ENCODE peak calls at places on chromosomes 5 and 9, in eight cellular contexts. One of them, this sample, is unnamed.

GRCh38 chr5:40570408-40571129 is 109.1 kb upstream of the PTGER4 start:
- DNase-seq in right lobe of liver: no peak
- DNase-seq in germinal center: no peak
- DNase-seq in foreskin fibroblast: peak; percentile 82
- DNase-seq in epithelial cell of esophagus: peak; percentile 79
- DNase-seq in osteocyte: no peak
- DNase-seq in substantia nigra: no peak
- DNase-seq in astrocyte of the hippocampus: peak; percentile 50
- DNase-seq in this sample: peak; percentile 45

GRCh38 chr5:163434410-163434866 is 3.0 kb upstream of the CCNG1 start:
- DNase-seq in right lobe of liver: no peak
- DNase-seq in germinal center: no peak
- DNase-seq in foreskin fibroblast: no peak
- DNase-seq in epithelial cell of esophagus: peak; percentile 85
- DNase-seq in osteocyte: no peak
- DNase-seq in substantia nigra: no peak
- DNase-seq in astrocyte of the hippocampus: peak; percentile 82
- DNase-seq in this sample: peak; percentile 51

GRCh38 chr5:77644443-77645157 is 6.1 kb upstream of the OTP start:
- DNase-seq in right lobe of liver: no peak
- DNase-seq in germinal center: no peak
- DNase-seq in foreskin fibroblast: no peak
- DNase-seq in epithelial cell of esophagus: no peak
- DNase-seq in osteocyte: no peak
- DNase-seq in substantia nigra: no peak
- DNase-seq in astrocyte of the hippocampus: no peak
- DNase-seq in this sample: peak; percentile 47

GRCh38 chr9:36748322-36748899 is 175.7 kb downstream of the MELK start:
- DNase-seq in right lobe of liver: no peak
- DNase-seq in germinal center: peak; percentile 54
- DNase-seq in foreskin fibroblast: peak; percentile 76
- DNase-seq in epithelial cell of esophagus: peak; percentile 68
- DNase-seq in osteocyte: peak; percentile 87
- DNase-seq in substantia nigra: no peak
- DNase-seq in astrocyte of the hippocampus: peak; percentile 86
- DNase-seq in this sample: no peak

GRCh38 chr5:171842006-171842776 is 56.6 kb downstream of the SMIM23 start:
- DNase-seq in right lobe of liver: no peak
- DNase-seq in germinal center: no peak
- DNase-seq in foreskin fibroblast: no peak
- DNase-seq in epithelial cell of esophagus: no peak
- DNase-seq in osteocyte: no peak
- DNase-seq in substantia nigra: no peak
- DNase-seq in astrocyte of the hippocampus: no peak
- DNase-seq in this sample: peak; percentile 37

GRCh38 chr9:14423816-14424261 is 109.9 kb upstream of the NFIB start:
- DNase-seq in right lobe of liver: no peak
- DNase-seq in germinal center: no peak
- DNase-seq in foreskin fibroblast: peak; percentile 87
- DNase-seq in epithelial cell of esophagus: peak; percentile 36
- DNase-seq in osteocyte: no peak
- DNase-seq in substantia nigra: no peak
- DNase-seq in astrocyte of the hippocampus: no peak
- DNase-seq in this sample: no peak

GRCh38 chr5:73892806-73893205 is 266.8 kb downstream of the ARHGEF28 start:
- DNase-seq in right lobe of liver: no peak
- DNase-seq in germinal center: no peak
- DNase-seq in foreskin fibroblast: peak; percentile 93
- DNase-seq in epithelial cell of esophagus: peak; percentile 68
- DNase-seq in osteocyte: no peak
- DNase-seq in substantia nigra: no peak
- DNase-seq in astrocyte of the hippocampus: peak; percentile 90
- DNase-seq in this sample: no peak

GRCh38 chr9:107019216-107019615 is 156.2 kb downstream of the ZNF462 start:
- DNase-seq in right lobe of liver: no peak
- DNase-seq in germinal center: no peak
- DNase-seq in foreskin fibroblast: peak; percentile 78
- DNase-seq in epithelial cell of esophagus: peak; percentile 49
- DNase-seq in osteocyte: no peak
- DNase-seq in substantia nigra: no peak
- DNase-seq in astrocyte of the hippocampus: peak; percentile 62
- DNase-seq in this sample: no peak

GRCh38 chr9:2655411-2655901 is 33.9 kb downstream of the VLDLR start:
- DNase-seq in right lobe of liver: no peak
- DNase-seq in germinal center: no peak
- DNase-seq in foreskin fibroblast: peak; percentile 93
- DNase-seq in epithelial cell of esophagus: peak; percentile 93
- DNase-seq in osteocyte: no peak
- DNase-seq in substantia nigra: no peak
- DNase-seq in astrocyte of the hippocampus: peak; percentile 81
- DNase-seq in this sample: peak; percentile 50

GRCh38 chr5:169584998-169585451 is 1.5 kb downstream of the SPDL1 start:
- DNase-seq in right lobe of liver: no peak
- DNase-seq in germinal center: no peak
- DNase-seq in foreskin fibroblast: no peak
- DNase-seq in epithelial cell of esophagus: no peak
- DNase-seq in osteocyte: no peak
- DNase-seq in substantia nigra: no peak
- DNase-seq in astrocyte of the hippocampus: no peak
- DNase-seq in this sample: no peak

This sample was measured in DMS53.